ENCODE peak calls at places on chromosomes 7 and 10, in nine cellular contexts. I is HEK293T; F is psoas muscle; A is RWPE1; Y is fibroblast of the aortic adventitia; L is CD8-positive, alpha-beta memory T cell; P is hippocampal formation; T is HAP-1; U is SW 1271. E is an unnamed sample.

GRCh38 chr10:94398762-94399161 is 3.6 kb upstream of the TBC1D12 start:
- DNase-seq in U (no peak), I (no peak), L (no peak), A (no peak), P (no peak), Y (no peak), T (no peak), F (no peak), E (no peak)

GRCh38 chr7:131042269-131043160 is 285.2 kb upstream of the MKLN1 start:
- DNase-seq in T (no peak), I (no peak), Y (peak), U (no peak), A (no peak), L (no peak), P (no peak), F (no peak), E (no peak)

GRCh38 chr10:52583341-52583740 is 189.2 kb downstream of the MBL2 start:
- DNase-seq in F (no peak), T (no peak), U (no peak), A (no peak), P (no peak), I (no peak), L (no peak), Y (no peak), E (no peak)

GRCh38 chr10:19119191-19119590 is 70.6 kb downstream of the MALRD1 start:
- DNase-seq in A (no peak), T (no peak), Y (no peak), L (no peak), I (no peak), F (no peak), P (no peak), U (no peak), E (no peak)

GRCh38 chr7:87312215-87312865 is 33.1 kb upstream of the CROT start:
- DNase-seq in T (peak), Y (peak), U (peak), A (peak), F (no peak), I (peak), P (peak), L (peak), E (peak)

GRCh38 chr10:15251791-15252380 is 83.4 kb upstream of the NMT2 start:
- DNase-seq in Y (no peak), F (no peak), I (no peak), T (no peak), P (no peak), U (no peak), A (no peak), L (no peak), E (no peak)

GRCh38 chr7:77944183-77945182 is 145.9 kb downstream of the PHTF2 start:
- DNase-seq in T (no peak), P (no peak), I (no peak), L (no peak), A (no peak), F (no peak), Y (no peak), U (no peak), E (no peak)

GRCh38 chr7:121901026-121901425 is 28.1 kb downstream of the PTPRZ1 start:
- DNase-seq in U (no peak), I (no peak), P (no peak), F (no peak), L (no peak), A (no peak), T (no peak), Y (no peak), E (no peak)

GRCh38 chr10:5596611-5597341 is 69.6 kb downstream of the ASB13 start:
- DNase-seq in T (no peak), F (peak), L (no peak), P (no peak), Y (no peak), I (no peak), A (no peak), U (no peak), E (no peak)

GRCh38 chr10:103510791-103511757 is 17.6 kb downstream of the NEURL1 start:
- DNase-seq in L (no peak), I (no peak), F (no peak), T (no peak), Y (no peak), A (no peak), P (no peak), U (no peak), E (no peak)

GRCh38 chr7:85773116-85773783 is 586.4 kb upstream of the SEMA3D start:
- DNase-seq in T (no peak), A (no peak), L (no peak), U (no peak), F (no peak), I (no peak), P (no peak), Y (peak), E (peak)

GRCh38 chr7:101169838-101170531 is 4.6 kb upstream of the VGF start:
- DNase-seq in L (peak), F (peak), Y (peak), U (peak), P (peak), T (no peak), A (no peak), I (peak), E (no peak)

GRCh38 chr7:151113344-151114150 is 27.3 kb downstream of the AGAP3 start:
- DNase-seq in I (peak), A (peak), L (no peak), T (no peak), Y (peak), P (no peak), U (peak), F (no peak), E (peak)

E was measured in AG09309.